ENCODE peak calls at places on chromosomes 4 and X, in seven cellular contexts. Z is tibial nerve; B is left ventricle myocardium inferior; G is effector memory CD8-positive, alpha-beta T cell; X is anterior cingulate cortex; D is activated CD4-positive, alpha-beta T cell treated with anti-CD3 and anti-CD28 coated beads for 4 hours; C is iPS DF 19.7. T is an unnamed sample.

GRCh38 chr4:149291463-149291862 is 524.2 kb downstream of the IQCM start:
- DNase-seq in C (no peak), D (no peak), X (no peak), Z (no peak), B (peak), G (no peak), T (no peak)

GRCh38 chrX:135625995-135626394 is 87.4 kb upstream of the CT45A1 start:
- DNase-seq in X (no peak), G (no peak), Z (no peak), D (no peak), C (no peak), B (no peak), T (no peak)

GRCh38 chrX:139875831-139876230 is 57.0 kb downstream of the ATP11C start:
- DNase-seq in B (no peak), C (no peak), X (no peak), G (no peak), Z (no peak), D (no peak), T (no peak)

GRCh38 chrX:117713411-117713810 is 403.2 kb downstream of the KLHL13 start:
- DNase-seq in X (no peak), G (no peak), B (no peak), C (no peak), D (no peak), Z (no peak), T (no peak)

GRCh38 chrX:3504916-3505315 is 158.5 kb upstream of the MXRA5 start:
- DNase-seq in Z (no peak), G (no peak), B (no peak), D (no peak), X (no peak), C (no peak), T (no peak)

GRCh38 chrX:49053223-49054072 is 5.4 kb upstream of the CCDC120 start:
- DNase-seq in Z (no peak), B (peak), G (peak), D (peak), X (no peak), C (no peak), T (peak)

GRCh38 chr4:141896687-141897086 is 260.3 kb downstream of the IL15 start:
- DNase-seq in B (no peak), C (no peak), G (no peak), X (no peak), Z (no peak), D (no peak), T (no peak)

GRCh38 chr4:140607852-140608251 is 39.1 kb upstream of the UCP1 start:
- DNase-seq in Z (no peak), B (no peak), G (no peak), C (no peak), D (no peak), X (no peak), T (no peak)

GRCh38 chrX:24124227-24124799 is 25.2 kb upstream of the ZFX start:
- DNase-seq in G (no peak), B (no peak), D (no peak), Z (no peak), X (no peak), C (no peak), T (no peak)

GRCh38 chrX:74423289-74423985 is 2.1 kb downstream of the SLC16A2 start:
- DNase-seq in C (no peak), B (no peak), G (no peak), Z (no peak), X (no peak), D (no peak), T (no peak)

GRCh38 chr4:110518889-110519490 is 43.0 kb downstream of the ENPEP start:
- DNase-seq in D (peak), Z (peak), B (no peak), X (no peak), G (peak), C (no peak), T (no peak)

GRCh38 chr4:72505314-72505744 is 63.7 kb downstream of the ADAMTS3 start:
- DNase-seq in X (no peak), G (no peak), C (peak), B (no peak), D (no peak), Z (no peak), T (peak)

GRCh38 chrX:145003443-145003842 is 243.9 kb upstream of the SPANXN1 start:
- DNase-seq in X (no peak), B (no peak), G (no peak), D (no peak), C (no peak), Z (no peak), T (no peak)

GRCh38 chr4:55675196-55675793 is 39.2 kb upstream of the NMU start:
- DNase-seq in X (no peak), C (no peak), B (no peak), G (no peak), D (no peak), Z (no peak), T (peak)

GRCh38 chr4:8191136-8191747 is 7.8 kb upstream of the SH3TC1 start:
- DNase-seq in C (no peak), Z (peak), G (no peak), X (no peak), D (no peak), B (peak), T (no peak)

GRCh38 chrX:26100421-26100920 is 37.7 kb upstream of the MAGEB18 start:
- DNase-seq in G (no peak), C (no peak), Z (no peak), D (no peak), B (no peak), X (no peak), T (no peak)

GRCh38 chrX:44872319-44872816 is 620 bp upstream of the KDM6A start:
- DNase-seq in B (no peak), D (peak), Z (peak), C (no peak), G (peak), X (no peak), T (no peak)

GRCh38 chrX:3717742-3718420 is 4.4 kb upstream of the PRKX start:
- DNase-seq in Z (no peak), B (no peak), C (no peak), G (no peak), X (no peak), D (no peak), T (no peak)

GRCh38 chrX:96435636-96436035 is 249.0 kb upstream of the DIAPH2 start:
- DNase-seq in D (no peak), Z (no peak), C (no peak), B (no peak), X (no peak), G (no peak), T (no peak)

GRCh38 chrX:78104447-78105176 is 564 bp downstream of the PGK1 start:
- DNase-seq in D (peak), Z (peak), X (no peak), B (peak), C (no peak), G (peak), T (no peak)

GRCh38 chr4:95013236-95013635 is 255.5 kb downstream of the BMPR1B start:
- DNase-seq in Z (no peak), G (no peak), D (no peak), X (no peak), C (no peak), B (no peak), T (no peak)

GRCh38 chr4:88005086-88005485 is 2.3 kb upstream of the PKD2 start:
- DNase-seq in X (no peak), D (no peak), B (no peak), C (no peak), Z (peak), G (no peak), T (no peak)

GRCh38 chr4:168585168-168586091 is 88.6 kb downstream of the PALLD start:
- DNase-seq in D (no peak), C (peak), B (peak), G (no peak), X (peak), Z (peak), T (peak)

GRCh38 chrX:24153175-24153795 is 3.8 kb downstream of the ZFX start:
- DNase-seq in Z (no peak), X (no peak), G (no peak), D (no peak), C (no peak), B (no peak), T (no peak)

GRCh38 chrX:136866337-136867095 is 14.0 kb downstream of the RBMX start:
- DNase-seq in B (no peak), Z (no peak), X (no peak), D (no peak), G (no peak), C (no peak), T (no peak)

GRCh38 chr4:165517216-165517615 is 138.4 kb downstream of the CPE start:
- DNase-seq in B (no peak), X (no peak), Z (no peak), D (no peak), G (no peak), C (no peak), T (no peak)

GRCh38 chrX:139758809-139759208 is 50.8 kb upstream of the MCF2 start:
- DNase-seq in D (no peak), B (no peak), G (no peak), Z (no peak), C (no peak), X (no peak), T (no peak)

GRCh38 chrX:17655232-17656034 is 81.9 kb upstream of the SCML1 start:
- DNase-seq in C (no peak), Z (no peak), B (no peak), X (no peak), D (no peak), G (no peak), T (peak)

GRCh38 chr4:56388311-56388710 is 1.0 kb upstream of the AASDH start:
- DNase-seq in D (no peak), G (no peak), X (no peak), B (no peak), Z (no peak), C (no peak), T (no peak)

GRCh38 chr4:82782626-82783025 is 16.0 kb downstream of the SCD5 start:
- DNase-seq in B (no peak), Z (no peak), G (no peak), X (no peak), C (peak), D (no peak), T (no peak)

T was measured in NT2/D1.